ENCODE peak calls at places on chromosomes 16 and 17, in four cellular contexts. U, Y, O and H are unnamed samples.

GRCh38 chr16:72877374-72878028 is 170.4 kb downstream of the ZFHX3 start:
- DNase-seq in U (peak), Y (peak), O (no peak), H (no peak)

GRCh38 chr17:14004927-14005630 is 64.2 kb upstream of the COX10 start:
- DNase-seq in U (no peak), Y (no peak), O (no peak), H (no peak)

GRCh38 chr16:86985656-86986030 is 331.5 kb downstream of the C16orf95 start:
- DNase-seq in U (no peak), Y (no peak), O (no peak), H (no peak)

GRCh38 chr16:22923491-22923890 is 109.5 kb downstream of the HS3ST2 start:
- DNase-seq in U (no peak), Y (no peak), O (no peak), H (no peak)

GRCh38 chr17:3912827-3913226 is 3.4 kb downstream of the P2RX1 start:
- DNase-seq in U (no peak), Y (no peak), O (no peak), H (no peak)

GRCh38 chr16:56353054-56353921 is 72.1 kb downstream of the AMFR start:
- DNase-seq in U (no peak), Y (no peak), O (peak), H (no peak)

GRCh38 chr16:285146-286055 is 2.4 kb downstream of the PDIA2 start:
- DNase-seq in U (no peak), Y (peak), O (no peak), H (peak)

GRCh38 chr17:40058151-40058784 is 4.1 kb upstream of the MED24 start:
- DNase-seq in U (no peak), Y (no peak), O (no peak), H (no peak)

GRCh38 chr16:637081-638018 is 1.2 kb upstream of the METTL26 start:
- DNase-seq in U (peak), Y (no peak), O (peak), H (peak)

GRCh38 chr16:81238296-81239011 is at the start of gene BCO1:
- DNase-seq in U (peak), Y (peak), O (no peak), H (no peak)

GRCh38 chr16:84817613-84818012 is 2.2 kb upstream of the CRISPLD2 start:
- DNase-seq in U (no peak), Y (no peak), O (no peak), H (no peak)

GRCh38 chr16:7398536-7398935 is 65.9 kb downstream of the RBFOX1 start:
- DNase-seq in U (no peak), Y (no peak), O (no peak), H (no peak)

DNA sequence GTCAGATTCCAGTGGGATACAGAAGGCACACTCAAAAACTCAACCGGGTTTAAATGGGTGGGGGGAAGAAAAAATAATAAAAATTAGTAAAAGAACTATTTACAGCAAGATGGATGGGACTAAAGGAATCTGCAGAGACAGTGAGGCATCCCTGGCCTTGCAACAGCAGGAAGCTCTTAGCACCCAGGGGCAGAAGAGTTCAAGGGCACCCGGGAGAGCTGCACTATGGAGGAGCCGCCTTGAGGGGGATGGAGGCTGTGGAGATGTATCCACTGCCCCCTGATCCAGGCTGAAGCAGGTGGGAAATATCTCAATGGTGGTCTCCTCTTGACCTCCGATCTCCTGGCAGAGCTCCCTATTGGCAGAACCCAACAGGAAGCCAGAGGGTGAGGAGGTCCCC is 69.4 kb upstream of the NFAT5 start:
- DNase-seq in U (no peak), Y (no peak), O (no peak), H (no peak)
- TF ChIP-seq CTCF in U (no peak), Y (no peak), O (no peak), H (no peak)

GRCh38 chr17:30922235-30922993 is 669 bp downstream of the ADAP2 start:
- DNase-seq in U (no peak), Y (no peak), O (no peak), H (no peak)
- H3K4me3 ChIP-seq in U (peak), Y (peak), O (peak), H (peak)

DNA sequence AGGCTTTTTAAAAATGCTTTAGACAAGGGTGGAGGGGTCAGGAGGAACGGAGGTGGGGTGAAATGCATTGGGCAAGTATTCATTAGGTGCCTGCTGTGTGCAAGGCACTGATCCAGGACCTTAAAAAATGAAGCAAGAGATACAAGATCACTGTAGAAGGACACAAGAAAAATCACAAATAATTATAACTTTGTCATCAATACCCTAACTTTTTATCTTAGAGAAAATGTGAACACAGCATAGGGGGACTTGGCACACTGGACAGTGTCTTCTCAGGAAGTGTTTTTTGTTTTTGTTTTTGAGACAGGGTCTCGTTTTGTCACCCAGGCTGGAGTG is 7.0 kb downstream of the EPOP start:
- DNase-seq in U (no peak), Y (no peak), O (no peak), H (no peak)
- TF ChIP-seq CTCF in U (no peak), Y (no peak), O (no peak), H (no peak)

DNA sequence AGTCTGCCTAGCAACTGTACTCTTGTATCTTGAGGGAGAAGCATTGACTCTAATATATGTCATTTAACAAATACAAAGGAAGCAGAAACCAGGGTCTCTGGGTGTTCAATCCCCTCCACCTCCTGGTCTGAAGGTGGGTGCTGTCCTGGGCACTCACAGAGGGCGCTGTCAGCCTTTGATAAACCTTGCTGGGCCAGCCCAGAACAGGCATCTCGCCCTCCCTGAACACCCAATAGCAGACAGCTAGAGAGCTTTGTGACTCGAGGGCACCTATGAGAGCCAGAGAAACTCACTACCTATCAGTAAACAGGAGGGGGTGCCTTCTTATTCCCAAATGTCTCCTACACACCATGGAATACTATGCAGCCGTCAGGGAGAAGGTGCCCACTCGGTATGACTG is 6.4 kb upstream of the PIPOX start:
- DNase-seq in U (no peak), Y (no peak), O (no peak), H (no peak)
- H3K4me3 ChIP-seq in U (no peak), Y (no peak), O (no peak), H (no peak)

GRCh38 chr16:31322500-31322899 is 32.5 kb upstream of the ITGAX start:
- DNase-seq in U (no peak), Y (no peak), O (no peak), H (no peak)
- TF ChIP-seq CTCF in U (no peak), Y (no peak), O (no peak), H (no peak)

GRCh38 chr17:76537578-76538280 is at the start of gene CYGB:
- DNase-seq in U (no peak), Y (no peak), O (no peak), H (no peak)
- H3K4me3 ChIP-seq in U (peak), Y (peak), O (peak), H (no peak)

DNA sequence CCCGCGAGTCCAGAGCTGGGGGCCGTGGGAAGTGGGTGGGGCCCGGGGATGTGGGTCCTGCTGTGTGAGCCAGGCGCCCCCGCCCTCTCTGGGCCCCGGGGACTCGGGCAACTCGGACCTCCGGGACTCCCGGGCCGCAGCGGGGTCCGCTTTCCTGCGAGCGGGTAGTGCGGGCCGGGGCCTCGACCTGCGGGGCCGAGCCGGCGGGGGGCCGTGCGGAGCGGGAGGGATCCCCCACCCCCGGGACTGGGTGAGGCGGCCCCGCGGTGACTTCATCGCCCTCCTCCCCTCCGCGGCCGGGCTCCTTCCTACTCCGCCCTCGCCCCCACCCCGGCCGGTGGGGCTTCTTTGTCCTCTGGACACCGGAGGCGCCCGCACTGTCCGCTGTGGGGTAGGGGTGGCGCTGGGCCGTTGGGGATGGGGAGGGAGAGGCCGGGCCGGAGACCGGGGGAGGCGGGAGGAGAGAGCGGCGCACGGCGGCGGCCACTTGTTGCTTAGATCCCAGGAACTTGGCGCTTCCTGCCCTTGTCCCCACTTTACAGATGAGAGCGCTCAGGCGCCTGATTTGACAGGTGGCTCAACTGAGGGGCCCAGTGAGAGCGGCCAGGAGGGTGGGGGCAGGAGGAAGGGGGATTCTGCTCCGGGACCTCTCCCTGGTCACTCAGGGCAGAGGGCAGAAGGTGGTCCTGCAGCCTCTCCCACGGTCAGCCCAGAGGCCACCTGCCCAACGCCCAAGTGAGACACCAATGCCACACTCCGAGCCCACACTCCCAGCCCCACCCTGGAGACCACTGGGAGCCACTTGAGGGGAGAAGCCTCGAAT is 884 bp downstream of the CMTM3 start:
- DNase-seq in U (peak), Y (no peak), O (peak), H (peak)
- TF ChIP-seq CTCF in U (no peak), Y (no peak), O (no peak), H (no peak)

GRCh38 chr16:12646098-12646489 is 157.6 kb downstream of the CPPED1 start:
- DNase-seq in U (no peak), Y (no peak), O (no peak), H (no peak)
- H3K4me3 ChIP-seq in U (no peak), Y (no peak), O (no peak), H (no peak)